ENCODE peak calls at places on chromosomes 13 and 19, in six cellular contexts. X is choroid plexus epithelial cell, V is mesendoderm, S is A549, J is HFF-Myc, B is heart left ventricle. T is an unnamed sample.

GRCh38 chr13:102599451-102600012 is 2.7 kb downstream of the TPP2 start:
- DNase-seq in X (no peak), V (no peak), S (no peak), J (no peak), B (no peak), T (no peak)

GRCh38 chr13:112982281-112983041 is 13.4 kb downstream of the MCF2L start:
- DNase-seq in X (no peak), V (no peak), S (no peak), J (no peak), B (no peak), T (no peak)

GRCh38 chr13:25575562-25575961 is 203.8 kb downstream of the ATP8A2 start:
- DNase-seq in X (no peak), V (no peak), S (no peak), J (no peak), B (no peak), T (no peak)

GRCh38 chr13:106566682-106567420 is 1.1 kb downstream of the ARGLU1 start:
- DNase-seq in X (peak), V (peak), S (peak), J (peak), B (peak), T (peak)

GRCh38 chr13:59409651-59410200 is 754.0 kb downstream of the DIAPH3 start:
- DNase-seq in X (no peak), V (peak), S (no peak), J (no peak), B (no peak), T (no peak)

GRCh38 chr13:106690779-106691178 is 122.8 kb upstream of the ARGLU1 start:
- DNase-seq in X (no peak), V (no peak), S (no peak), J (no peak), B (no peak), T (no peak)

GRCh38 chr13:95954266-95954665 is 98.9 kb downstream of the UGGT2 start:
- DNase-seq in X (no peak), V (peak), S (no peak), J (no peak), B (no peak), T (no peak)

GRCh38 chr13:109812375-109812774 is 26.0 kb upstream of the IRS2 start:
- DNase-seq in X (peak), V (no peak), S (no peak), J (no peak), B (no peak), T (no peak)

GRCh38 chr19:46537136-46538097 is 41.8 kb upstream of the PNMA8B start:
- DNase-seq in X (peak), V (peak), S (peak), J (no peak), B (peak), T (no peak)

GRCh38 chr13:70732611-70733010 is 624.4 kb upstream of the KLHL1 start:
- DNase-seq in X (no peak), V (no peak), S (no peak), J (no peak), B (no peak), T (no peak)

GRCh38 chr19:45471866-45472556 is 4.2 kb downstream of the FOSB start:
- DNase-seq in X (no peak), V (no peak), S (no peak), J (no peak), B (no peak), T (no peak)

GRCh38 chr13:44373601-44374347 is at the start of gene SERP2:
- DNase-seq in X (no peak), V (peak), S (no peak), J (no peak), B (peak), T (peak)

GRCh38 chr19:38701455-38702063 is 42.7 kb downstream of the CAPN12 start:
- DNase-seq in X (peak), V (no peak), S (no peak), J (no peak), B (no peak), T (peak)

GRCh38 chr19:15358918-15359317 is 20.7 kb downstream of the AKAP8 start:
- DNase-seq in X (no peak), V (no peak), S (peak), J (no peak), B (no peak), T (no peak)

GRCh38 chr19:17323274-17323972 is 11.2 kb downstream of the ANO8 start:
- DNase-seq in X (no peak), V (no peak), S (no peak), J (no peak), B (no peak), T (no peak)

GRCh38 chr13:52738719-52739467 is 727 bp downstream of the CNMD start:
- DNase-seq in X (no peak), V (peak), S (no peak), J (no peak), B (no peak), T (peak)

GRCh38 chr13:113411216-113412023 is 41.9 kb downstream of the ADPRHL1 start:
- DNase-seq in X (peak), V (no peak), S (peak), J (peak), B (peak), T (peak)

GRCh38 chr19:38227272-38228004 is 3.4 kb upstream of the DPF1 start:
- DNase-seq in X (no peak), V (no peak), S (no peak), J (no peak), B (no peak), T (no peak)

GRCh38 chr13:112619730-112620639 is 32.0 kb upstream of the TUBGCP3 start:
- DNase-seq in X (peak), V (peak), S (peak), J (no peak), B (no peak), T (no peak)

GRCh38 chr13:107838592-107839161 is 376.7 kb downstream of the LIG4 start:
- DNase-seq in X (no peak), V (peak), S (no peak), J (no peak), B (no peak), T (no peak)

GRCh38 chr19:44848036-44848804 is 2.1 kb downstream of the NECTIN2 start:
- DNase-seq in X (peak), V (peak), S (no peak), J (no peak), B (peak), T (peak)

GRCh38 chr19:40592170-40592569 is 9.0 kb upstream of the LTBP4 start:
- DNase-seq in X (peak), V (peak), S (peak), J (no peak), B (no peak), T (peak)

GRCh38 chr13:113879506-113880360 is 15.9 kb upstream of the GAS6 start:
- DNase-seq in X (no peak), V (no peak), S (no peak), J (no peak), B (no peak), T (no peak)

GRCh38 chr19:14325134-14325533 is 56.1 kb upstream of the ADGRE5 start:
- DNase-seq in X (no peak), V (no peak), S (no peak), J (no peak), B (no peak), T (no peak)

GRCh38 chr13:34046457-34046856 is 228.5 kb downstream of the RFC3 start:
- DNase-seq in X (no peak), V (no peak), S (no peak), J (no peak), B (no peak), T (no peak)

GRCh38 chr19:50387868-50388245 is 3.7 kb downstream of the POLD1 start:
- DNase-seq in X (no peak), V (no peak), S (no peak), J (no peak), B (no peak), T (no peak)

GRCh38 chr19:4555657-4556561 is 3.6 kb downstream of the SEMA6B start:
- DNase-seq in X (no peak), V (peak), S (peak), J (no peak), B (no peak), T (no peak)

GRCh38 chr13:40666905-40667621 is 622 bp upstream of the FOXO1 start:
- DNase-seq in X (no peak), V (peak), S (no peak), J (no peak), B (peak), T (peak)

GRCh38 chr13:113118328-113119021 is 4.1 kb upstream of the F10 start:
- DNase-seq in X (no peak), V (no peak), S (no peak), J (no peak), B (peak), T (no peak)

GRCh38 chr13:41513600-41513999 is 56.2 kb downstream of the RGCC start:
- DNase-seq in X (no peak), V (no peak), S (no peak), J (no peak), B (no peak), T (no peak)

GRCh38 chr13:102799544-102800144 is 725 bp downstream of the BIVM start:
- DNase-seq in X (peak), V (peak), S (peak), J (no peak), B (peak), T (no peak)

GRCh38 chr13:40406405-40407138 is 259.9 kb downstream of the FOXO1 start:
- DNase-seq in X (peak), V (no peak), S (peak), J (peak), B (no peak), T (peak)

GRCh38 chr19:51798958-51799310 is 4.0 kb downstream of the FPR3 start:
- DNase-seq in X (no peak), V (no peak), S (no peak), J (no peak), B (peak), T (no peak)

GRCh38 chr13:91187522-91187921 is 160.0 kb upstream of the MIR17HG start:
- DNase-seq in X (no peak), V (no peak), S (no peak), J (no peak), B (no peak), T (no peak)

GRCh38 chr19:13441810-13442512 is 64.3 kb downstream of the CACNA1A start:
- DNase-seq in X (peak), V (peak), S (peak), J (peak), B (peak), T (peak)

GRCh38 chr13:111216166-111216960 is 101.3 kb downstream of the ARHGEF7 start:
- DNase-seq in X (peak), V (peak), S (peak), J (no peak), B (no peak), T (peak)

GRCh38 chr19:53870485-53870844 is 2.8 kb downstream of the MYADM start:
- DNase-seq in X (no peak), V (peak), S (peak), J (no peak), B (no peak), T (no peak)

GRCh38 chr13:25630327-25630726 is 258.6 kb downstream of the ATP8A2 start:
- DNase-seq in X (no peak), V (no peak), S (no peak), J (no peak), B (no peak), T (no peak)

DNA sequence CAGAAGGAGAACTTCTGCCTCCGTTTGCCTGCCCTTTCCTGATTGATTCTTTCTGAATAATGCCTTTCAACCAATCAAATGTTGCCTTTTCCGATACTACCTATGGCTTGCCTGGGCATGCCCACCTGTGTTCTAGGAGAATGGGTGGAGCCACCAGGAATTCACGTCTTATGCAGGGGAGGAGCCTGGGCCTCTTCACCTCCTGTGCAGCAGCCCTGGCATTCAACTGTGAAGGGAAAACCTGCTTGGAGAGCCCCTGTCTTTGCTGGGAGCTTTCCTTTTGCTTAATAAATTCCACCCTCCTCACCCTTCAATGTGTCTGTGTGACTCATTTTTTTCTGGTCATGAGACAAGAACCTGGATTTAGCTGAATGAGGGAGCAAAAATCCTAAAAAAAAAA is 730.7 kb downstream of the UQCRFS1 start:
- DNase-seq in X (peak), V (peak), S (peak), J (no peak), B (no peak), T (no peak)
- H3K4me3 ChIP-seq in X (no peak), V (no peak), S (no peak), J (no peak), B (no peak), T (no peak)

GRCh38 chr19:9914001-9914314 is 22.4 kb downstream of the OLFM2 start:
- DNase-seq in X (no peak), V (no peak), S (no peak), J (no peak), B (peak), T (no peak)

GRCh38 chr19:9914315-9915207 is 21.8 kb downstream of the OLFM2 start:
- DNase-seq in X (peak), V (peak), S (peak), J (peak), B (peak), T (peak)

GRCh38 chr19:9913237-9914000 is 22.9 kb downstream of the OLFM2 start:
- DNase-seq in X (no peak), V (no peak), S (no peak), J (no peak), B (peak), T (no peak)

GRCh38 chr19:9911524-9911923 is 24.8 kb downstream of the OLFM2 start:
- DNase-seq in X (no peak), V (no peak), S (no peak), J (no peak), B (no peak), T (no peak)

DNA sequence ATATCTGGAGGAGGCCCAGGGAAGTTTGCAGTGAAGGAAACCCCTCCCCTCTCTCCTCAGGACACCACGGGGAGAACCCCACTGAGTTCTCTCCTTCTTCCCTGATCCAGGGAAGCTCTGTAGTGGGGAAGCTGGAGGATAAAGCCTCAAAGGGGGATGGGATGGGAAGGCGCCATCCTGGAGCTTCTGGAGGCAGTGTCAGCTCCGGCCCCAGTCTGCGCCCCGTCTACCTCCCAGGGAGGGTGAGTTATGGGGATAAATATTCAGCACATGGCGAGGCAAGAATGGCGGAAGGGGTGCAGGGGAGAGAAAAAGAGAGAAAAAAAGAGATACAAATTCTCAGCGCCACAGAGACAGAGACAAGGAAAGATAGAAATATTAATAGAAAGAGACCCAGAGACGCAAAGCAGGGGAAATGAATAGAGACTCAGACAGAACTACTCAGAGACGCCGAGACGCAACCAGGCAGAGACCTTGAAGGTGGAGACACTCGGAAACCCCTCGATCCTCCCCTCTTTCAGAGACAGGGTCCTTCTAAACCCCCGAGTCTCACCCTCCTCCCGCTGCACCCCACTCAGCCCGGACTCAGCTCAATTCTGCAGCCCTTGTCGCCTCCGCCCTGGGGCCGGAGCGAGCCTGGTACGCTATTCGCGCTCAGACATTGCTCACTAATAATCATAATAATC is 23.6 kb downstream of the OLFM2 start:
- DNase-seq in X (no peak), V (no peak), S (no peak), J (no peak), B (no peak), T (no peak)
- H3K4me3 ChIP-seq in X (no peak), V (peak), S (peak), J (peak), B (no peak), T (no peak)

GRCh38 chr13:61414136-61414535 is 1.5 kb downstream of the PCDH20 start:
- DNase-seq in X (no peak), V (peak), S (no peak), J (no peak), B (no peak), T (no peak)
- H3K4me3 ChIP-seq in X (no peak), V (peak), S (no peak), J (no peak), B (peak), T (no peak)

DNA sequence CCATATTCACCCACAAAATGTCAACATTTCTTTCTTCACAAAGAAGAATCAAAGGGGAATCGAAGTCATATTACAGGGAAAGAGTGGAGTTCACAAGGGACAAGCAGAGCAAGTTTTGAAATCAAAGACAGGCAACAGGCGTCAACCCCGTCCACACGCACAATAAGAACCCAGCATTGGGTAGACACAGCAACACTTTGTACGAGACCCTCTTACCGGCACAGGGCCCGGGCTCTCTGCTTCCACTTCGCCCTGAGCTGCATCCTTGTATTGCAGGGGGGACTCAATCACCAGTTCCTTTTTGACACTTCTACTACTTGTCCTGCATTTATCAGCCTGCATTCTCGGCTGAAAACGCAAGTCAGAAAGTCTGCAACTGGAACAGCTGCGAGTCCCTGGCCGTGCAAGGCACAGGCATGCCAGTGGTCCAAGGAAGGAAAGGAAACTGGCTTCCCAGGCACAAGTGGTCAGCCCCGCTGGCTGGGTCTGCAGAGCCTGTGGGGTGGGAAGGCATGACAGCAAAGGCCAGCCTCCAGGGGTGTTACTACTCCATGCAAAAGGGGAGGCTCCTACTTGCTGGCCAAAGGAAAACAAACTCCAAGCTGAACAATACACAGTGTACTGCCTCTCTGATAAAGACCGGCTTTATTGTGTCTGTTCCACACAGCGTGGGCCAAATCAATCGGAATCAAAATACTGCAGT is at the start of gene DOCK9:
- DNase-seq in X (peak), V (peak), S (no peak), J (no peak), B (peak), T (peak)
- H3K4me3 ChIP-seq in X (peak), V (no peak), S (no peak), J (peak), B (peak), T (peak)